ENCODE peak calls at places on chromosomes 13 and 19, in eight cellular contexts. J is IMR-90, L is A549, E is PC-9, C is keratinocyte, Q is neural progenitor cell, H is PC-3, V is osteoblast. W is an unnamed sample.

GRCh38 chr19:46954502-46955004 is 65.1 kb upstream of the NPAS1 start:
- DNase-seq in J (no peak), L (no peak), E (no peak), C (no peak), Q (no peak), H (no peak), V (no peak), W (no peak)

GRCh38 chr13:113207890-113208423 is 512 bp downstream of the PCID2 start:
- DNase-seq in J (peak), L (peak), E (peak), C (no peak), Q (peak), H (peak), V (peak), W (peak)

GRCh38 chr13:97030705-97031452 is 36.6 kb upstream of the OXGR1 start:
- DNase-seq in J (peak), L (peak), E (peak), C (no peak), Q (peak), H (peak), V (peak), W (peak)

GRCh38 chr19:4267901-4268815 is 10.9 kb upstream of the SHD start:
- DNase-seq in J (no peak), L (no peak), E (no peak), C (no peak), Q (no peak), H (no peak), V (peak), W (no peak)

GRCh38 chr19:48249502-48250014 is 6.2 kb downstream of the CARD8 start:
- DNase-seq in J (no peak), L (no peak), E (no peak), C (no peak), Q (no peak), H (no peak), V (no peak), W (peak)

GRCh38 chr13:22176968-22177545 is 506.2 kb downstream of the FGF9 start:
- DNase-seq in J (peak), L (no peak), E (no peak), C (no peak), Q (no peak), H (no peak), V (no peak), W (no peak)

GRCh38 chr13:26457212-26457611 is 100.3 kb upstream of the WASF3 start:
- DNase-seq in J (no peak), L (peak), E (peak), C (no peak), Q (no peak), H (peak), V (no peak), W (no peak)

GRCh38 chr19:49549045-49549444 is 21.2 kb downstream of the RCN3 start:
- DNase-seq in J (no peak), L (no peak), E (no peak), C (no peak), Q (no peak), H (no peak), V (peak), W (no peak)

GRCh38 chr13:52428295-52428694 is 22.1 kb downstream of the VPS36 start:
- DNase-seq in J (peak), L (peak), E (no peak), C (no peak), Q (no peak), H (peak), V (no peak), W (peak)

GRCh38 chr19:18102916-18103542 is 5.5 kb downstream of the MAST3 start:
- DNase-seq in J (no peak), L (no peak), E (no peak), C (no peak), Q (no peak), H (no peak), V (no peak), W (no peak)

GRCh38 chr19:39563408-39563807 is 23.4 kb upstream of the EID2 start:
- DNase-seq in J (peak), L (peak), E (peak), C (no peak), Q (no peak), H (peak), V (no peak), W (no peak)

GRCh38 chr13:41827507-41828213 is 133.2 kb downstream of the VWA8 start:
- DNase-seq in J (peak), L (peak), E (peak), C (no peak), Q (no peak), H (peak), V (peak), W (peak)

GRCh38 chr13:98577823-98578285 is 947 bp upstream of the STK24 start:
- DNase-seq in J (no peak), L (peak), E (no peak), C (no peak), Q (no peak), H (no peak), V (peak), W (no peak)

GRCh38 chr19:12705654-12706331 is 9.4 kb upstream of the FBXW9 start:
- DNase-seq in J (no peak), L (no peak), E (no peak), C (no peak), Q (no peak), H (no peak), V (peak), W (no peak)

GRCh38 chr19:3057275-3057714 is 5.0 kb downstream of the TLE5 start:
- DNase-seq in J (no peak), L (peak), E (peak), C (no peak), Q (no peak), H (peak), V (peak), W (no peak)

GRCh38 chr19:16447015-16447384 is 24.8 kb downstream of the EPS15L1 start:
- DNase-seq in J (peak), L (no peak), E (peak), C (no peak), Q (no peak), H (no peak), V (peak), W (no peak)

GRCh38 chr13:31209172-31209818 is 9.5 kb downstream of the B3GLCT start:
- DNase-seq in J (peak), L (no peak), E (no peak), C (no peak), Q (peak), H (no peak), V (peak), W (peak)

GRCh38 chr13:51684076-51684475 is 99.8 kb downstream of the WDFY2 start:
- DNase-seq in J (peak), L (no peak), E (no peak), C (no peak), Q (no peak), H (no peak), V (peak), W (no peak)

GRCh38 chr19:33429891-33430673 is 56.6 kb downstream of the CEBPG start:
- DNase-seq in J (no peak), L (no peak), E (no peak), C (no peak), Q (no peak), H (no peak), V (peak), W (no peak)

GRCh38 chr19:50969413-50969760 is at the start of gene KLK6:
- DNase-seq in J (no peak), L (no peak), E (peak), C (peak), Q (no peak), H (peak), V (peak), W (no peak)

GRCh38 chr13:35379663-35380062 is 96.8 kb downstream of the MAB21L1 start:
- DNase-seq in J (no peak), L (no peak), E (no peak), C (no peak), Q (no peak), H (no peak), V (no peak), W (no peak)

GRCh38 chr19:3154957-3155736 is 19.3 kb downstream of the GNA15 start:
- DNase-seq in J (peak), L (peak), E (peak), C (peak), Q (no peak), H (peak), V (peak), W (peak)

GRCh38 chr13:40181203-40181845 is 485.1 kb downstream of the FOXO1 start:
- DNase-seq in J (peak), L (peak), E (no peak), C (no peak), Q (no peak), H (peak), V (no peak), W (peak)

GRCh38 chr13:111006508-111007031 is 91.7 kb upstream of the ANKRD10 start:
- DNase-seq in J (peak), L (no peak), E (no peak), C (no peak), Q (peak), H (no peak), V (peak), W (peak)

GRCh38 chr13:44690376-44690775 is 114.2 kb upstream of the TSC22D1 start:
- DNase-seq in J (no peak), L (no peak), E (no peak), C (no peak), Q (no peak), H (no peak), V (no peak), W (no peak)

GRCh38 chr19:6484831-6485230 is 3.2 kb upstream of the DENND1C start:
- DNase-seq in J (no peak), L (no peak), E (no peak), C (no peak), Q (no peak), H (no peak), V (no peak), W (no peak)

GRCh38 chr13:28872427-28873176 is 52.5 kb downstream of the MTUS2 start:
- DNase-seq in J (no peak), L (no peak), E (no peak), C (no peak), Q (no peak), H (no peak), V (no peak), W (no peak)

GRCh38 chr13:41365636-41366035 is 54.6 kb downstream of the NAA16 start:
- DNase-seq in J (peak), L (no peak), E (no peak), C (no peak), Q (no peak), H (no peak), V (no peak), W (no peak)

GRCh38 chr19:35123573-35123972 is 8.0 kb downstream of the FXYD3 start:
- DNase-seq in J (no peak), L (no peak), E (peak), C (no peak), Q (no peak), H (peak), V (peak), W (no peak)

GRCh38 chr13:20178156-20178555 is 14.6 kb downstream of the GJB2 start:
- DNase-seq in J (no peak), L (no peak), E (no peak), C (no peak), Q (no peak), H (no peak), V (no peak), W (no peak)

GRCh38 chr19:53076984-53077383 is 26.2 kb downstream of the ZNF160 start:
- DNase-seq in J (peak), L (peak), E (no peak), C (no peak), Q (peak), H (peak), V (peak), W (peak)

GRCh38 chr19:19278315-19278714 is 5.2 kb upstream of the TM6SF2 start:
- DNase-seq in J (no peak), L (no peak), E (no peak), C (no peak), Q (no peak), H (no peak), V (peak), W (no peak)

GRCh38 chr19:12806242-12807131 is at the start of gene RNASEH2A:
- DNase-seq in J (peak), L (peak), E (peak), C (no peak), Q (peak), H (peak), V (peak), W (peak)

GRCh38 chr13:23513460-23513859 is 56.8 kb upstream of the TNFRSF19 start:
- DNase-seq in J (no peak), L (no peak), E (no peak), C (no peak), Q (no peak), H (no peak), V (no peak), W (no peak)

GRCh38 chr13:23510544-23510916 is 59.7 kb upstream of the TNFRSF19 start:
- DNase-seq in J (no peak), L (no peak), E (no peak), C (no peak), Q (no peak), H (no peak), V (no peak), W (no peak)

GRCh38 chr13:23509781-23510543 is 60.2 kb upstream of the TNFRSF19 start:
- DNase-seq in J (peak), L (no peak), E (no peak), C (no peak), Q (no peak), H (peak), V (no peak), W (no peak)

GRCh38 chr13:23512762-23513395 is 57.3 kb upstream of the TNFRSF19 start:
- DNase-seq in J (no peak), L (no peak), E (no peak), C (no peak), Q (no peak), H (peak), V (no peak), W (no peak)

DNA sequence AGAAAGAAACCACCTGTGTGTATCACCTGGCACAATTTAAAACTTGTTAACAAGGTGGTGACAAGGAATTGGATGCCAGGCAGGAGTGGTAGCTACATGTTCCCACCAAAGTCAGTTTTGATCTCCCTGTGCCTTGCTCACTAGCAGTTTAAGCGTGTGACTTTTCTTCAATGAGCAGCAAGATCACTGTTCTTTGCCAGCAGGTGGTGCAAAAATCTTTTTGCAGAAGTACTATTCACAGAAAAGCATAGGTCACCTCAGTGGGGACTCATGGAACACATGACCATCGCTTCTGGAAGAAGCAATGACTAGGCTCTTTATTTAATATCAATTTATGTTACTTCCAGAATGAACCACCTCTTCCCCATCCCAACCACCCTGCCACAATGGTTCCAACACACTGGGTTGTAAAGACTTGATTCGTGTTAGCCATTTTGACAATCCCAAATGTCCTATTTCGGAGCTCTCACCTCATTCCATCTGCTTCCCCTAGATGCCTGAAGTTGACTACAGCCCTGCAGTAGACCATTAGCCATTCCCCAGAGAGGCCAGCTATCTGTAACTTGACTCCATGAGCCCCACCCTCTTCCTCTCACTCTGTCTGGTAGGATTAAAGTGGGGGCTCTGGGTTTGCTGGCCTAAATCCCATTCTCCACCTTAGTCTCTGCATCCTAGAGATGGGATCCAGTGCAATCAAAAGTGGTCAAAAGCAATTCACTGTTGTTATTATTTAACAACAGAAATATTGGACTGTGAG is 59.1 kb upstream of the TNFRSF19 start:
- DNase-seq in J (peak), L (peak), E (no peak), C (no peak), Q (peak), H (peak), V (no peak), W (peak)
- H3K27ac ChIP-seq in J (peak), L (no peak), E (no peak), C (peak), Q (no peak), H (peak), V (peak), W (no peak)

DNA sequence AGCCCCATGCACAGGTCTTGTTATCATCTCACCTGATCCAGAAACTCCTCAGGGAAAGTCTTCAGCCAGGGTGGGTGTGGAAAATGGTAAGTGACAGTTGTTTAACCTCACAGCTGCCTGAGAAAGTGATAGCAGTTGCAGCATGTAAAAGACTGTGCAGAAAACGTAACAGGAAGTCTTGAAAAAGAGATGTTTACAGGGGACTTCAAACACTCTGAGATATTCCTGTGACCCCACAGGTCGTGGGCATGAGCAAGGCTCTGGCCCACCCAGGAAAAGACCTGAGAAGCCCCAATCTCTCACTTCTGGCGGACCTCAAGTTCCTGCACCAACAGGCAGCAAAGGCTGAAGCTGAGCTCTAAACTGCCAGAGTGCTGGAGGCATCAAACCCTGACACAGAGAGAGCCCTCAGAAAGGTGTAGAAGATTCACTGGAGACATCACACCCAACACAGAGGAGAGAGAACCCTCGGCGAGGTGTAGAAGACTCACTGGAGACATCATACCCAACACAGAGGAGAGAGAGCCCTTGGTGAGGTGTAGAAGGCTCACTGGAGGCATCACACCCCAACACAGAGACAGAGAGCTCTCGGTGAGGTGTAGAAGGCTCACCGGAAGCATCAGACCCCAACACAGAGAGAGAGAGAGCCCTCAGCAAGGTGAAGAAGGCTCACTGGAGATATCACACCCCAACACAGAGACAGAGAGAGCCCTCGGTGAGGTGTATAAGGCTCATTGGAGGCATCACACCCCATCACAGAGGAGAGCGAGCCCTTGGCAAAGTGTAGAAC is 826.7 kb downstream of the UQCRFS1 start:
- DNase-seq in J (no peak), L (no peak), E (no peak), C (no peak), Q (no peak), H (no peak), V (no peak), W (no peak)
- H3K4me2 ChIP-seq in J (no peak), L (no peak), E (no peak), C (no peak), Q (no peak), H (no peak), V (no peak), W (no peak)

GRCh38 chr19:37950471-37951175 is 43.6 kb downstream of the SIPA1L3 start:
- DNase-seq in J (no peak), L (no peak), E (no peak), C (no peak), Q (no peak), H (no peak), V (no peak), W (no peak)
- H3K27ac ChIP-seq in J (no peak), L (no peak), E (no peak), C (no peak), Q (no peak), H (no peak), V (peak), W (no peak)

GRCh38 chr19:31503211-31503610 is 154.0 kb upstream of the TSHZ3 start:
- DNase-seq in J (no peak), L (no peak), E (no peak), C (no peak), Q (no peak), H (no peak), V (no peak), W (no peak)

GRCh38 chr19:31502536-31503170 is 153.4 kb upstream of the TSHZ3 start:
- DNase-seq in J (no peak), L (no peak), E (no peak), C (no peak), Q (no peak), H (no peak), V (no peak), W (no peak)

GRCh38 chr19:31500540-31500830 is 151.2 kb upstream of the TSHZ3 start:
- DNase-seq in J (no peak), L (no peak), E (no peak), C (no peak), Q (no peak), H (no peak), V (no peak), W (no peak)

GRCh38 chr19:31500921-31501320 is 151.7 kb upstream of the TSHZ3 start:
- DNase-seq in J (no peak), L (no peak), E (no peak), C (no peak), Q (no peak), H (no peak), V (no peak), W (no peak)

DNA sequence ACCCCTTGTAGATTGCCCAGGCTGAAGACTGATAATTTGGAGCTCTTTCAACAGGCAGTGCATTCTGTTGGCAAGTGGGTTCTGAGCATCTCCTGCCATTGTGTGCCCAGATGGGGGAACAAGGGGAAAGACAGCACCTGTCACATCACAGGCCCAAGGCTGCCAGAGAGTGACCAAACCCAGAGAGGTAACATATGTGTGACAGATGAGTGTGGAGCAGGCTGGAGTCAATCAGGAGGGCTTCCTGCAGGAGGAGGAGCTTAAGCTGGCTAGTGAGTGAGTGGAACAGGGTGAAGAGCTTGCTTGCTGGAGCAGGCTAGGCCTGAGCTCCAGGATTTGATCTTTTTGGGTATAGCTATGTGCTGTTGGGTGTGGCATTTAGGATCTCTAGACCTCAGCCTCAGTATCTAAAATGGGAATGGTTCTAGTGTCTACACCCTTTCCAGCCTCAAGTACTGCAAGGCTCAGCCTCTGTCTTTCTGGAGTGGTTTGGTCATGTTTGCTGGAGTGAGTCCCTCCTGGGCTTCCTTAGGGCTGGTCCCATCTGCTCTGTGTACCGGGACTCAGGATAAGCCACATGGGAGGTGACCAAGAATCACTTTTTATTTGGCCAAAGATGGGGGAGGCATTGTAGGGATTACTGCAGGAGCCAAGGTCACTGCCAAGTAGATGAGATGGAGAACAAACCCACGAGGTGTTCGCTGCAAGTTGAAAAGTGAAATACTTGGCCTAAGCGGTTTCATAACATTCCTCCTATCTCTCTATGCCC is 152.4 kb upstream of the TSHZ3 start:
- DNase-seq in J (no peak), L (no peak), E (no peak), C (no peak), Q (no peak), H (no peak), V (no peak), W (no peak)
- H3K4me2 ChIP-seq in J (no peak), L (no peak), E (no peak), C (no peak), Q (no peak), H (no peak), V (no peak), W (no peak)

W was measured in endothelial cell of umbilical vein.